ENCODE peak calls at places on chromosomes 4 and X, in eight cellular contexts. F is cardiac muscle cell, M is Peyer's patch, X is nephron progenitor cell, T is fibroblast of pulmonary artery, E is ovary, C is AG10803, P is progenitor cell of endocrine pancreas. L is an unnamed sample.

GRCh38 chrX:29634516-29634915 is 580.8 kb upstream of the MAGEB2 start:
- DNase-seq in E (no peak), X (no peak), F (no peak), M (no peak), T (peak), P (no peak), C (no peak), L (no peak)

GRCh38 chr4:131459430-131460101 is 1689.5 kb upstream of the PCDH10 start:
- DNase-seq in C (no peak), M (no peak), T (no peak), P (no peak), F (no peak), X (no peak), E (no peak), L (no peak)

GRCh38 chr4:150746156-150746555 is 164.2 kb downstream of the MAB21L2 start:
- DNase-seq in E (no peak), M (no peak), P (no peak), F (no peak), X (no peak), T (peak), C (no peak), L (no peak)

GRCh38 chrX:2811271-2811670 is 17.5 kb upstream of the GYG2 start:
- DNase-seq in T (no peak), M (no peak), F (no peak), C (peak), P (no peak), X (no peak), E (no peak), L (no peak)

GRCh38 chr4:156322592-156322991 is 368.9 kb upstream of the CTSO start:
- DNase-seq in X (no peak), M (no peak), P (no peak), C (peak), T (peak), F (no peak), E (no peak), L (no peak)

GRCh38 chr4:123554263-123554662 is 157.7 kb downstream of the SPRY1 start:
- DNase-seq in X (no peak), E (no peak), P (no peak), F (no peak), C (no peak), M (no peak), T (no peak), L (no peak)

GRCh38 chr4:87525636-87526035 is 3.5 kb downstream of the SPARCL1 start:
- DNase-seq in P (no peak), X (no peak), M (no peak), T (peak), E (no peak), C (peak), F (no peak), L (no peak)

GRCh38 chr4:174318829-174319764 is 35.4 kb downstream of the CEP44 start:
- DNase-seq in P (no peak), M (no peak), E (no peak), X (no peak), F (peak), T (peak), C (peak), L (no peak)

GRCh38 chrX:275967-276587 is 5.1 kb upstream of the PLCXD1 start:
- DNase-seq in E (no peak), C (peak), T (peak), X (peak), P (no peak), M (peak), F (peak), L (peak)

GRCh38 chr4:184816962-184817361 is 8.8 kb downstream of the ACSL1 start:
- DNase-seq in X (no peak), F (no peak), P (no peak), C (no peak), E (no peak), T (no peak), M (no peak), L (no peak)

GRCh38 chrX:34656842-34657780 is at the start of gene TMEM47:
- DNase-seq in C (peak), P (peak), M (peak), X (peak), T (peak), E (peak), F (peak), L (peak)

GRCh38 chr4:6414578-6414977 is 57.8 kb downstream of the PPP2R2C start:
- DNase-seq in X (no peak), C (no peak), P (no peak), M (no peak), T (no peak), E (no peak), F (no peak), L (no peak)

GRCh38 chr4:153785830-153786721 is 2.8 kb downstream of the SFRP2 start:
- DNase-seq in P (no peak), F (peak), X (no peak), T (peak), M (no peak), C (peak), E (no peak), L (no peak)

GRCh38 chrX:53433651-53434639 is at the start of gene HSD17B10:
- DNase-seq in T (peak), E (peak), M (peak), F (peak), P (peak), C (peak), X (peak), L (peak)

GRCh38 chr4:20520901-20521300 is 179.4 kb upstream of the PACRGL start:
- DNase-seq in M (no peak), P (no peak), F (no peak), X (no peak), C (peak), T (peak), E (no peak), L (no peak)

GRCh38 chr4:153233761-153234371 is 29.6 kb downstream of the TRIM2 start:
- DNase-seq in C (peak), M (no peak), X (no peak), E (no peak), T (peak), F (no peak), P (no peak), L (no peak)

GRCh38 chrX:17242470-17242869 is 132.5 kb upstream of the NHS start:
- DNase-seq in P (peak), F (peak), T (peak), E (no peak), M (peak), X (peak), C (peak), L (peak)

GRCh38 chr4:112766422-112766821 is 129.5 kb downstream of the LARP7 start:
- DNase-seq in P (no peak), F (peak), T (peak), C (peak), E (no peak), X (peak), M (no peak), L (peak)

GRCh38 chr4:123616970-123617392 is 220.4 kb downstream of the SPRY1 start:
- DNase-seq in P (no peak), M (peak), X (peak), C (peak), F (no peak), E (no peak), T (peak), L (no peak)

GRCh38 chr4:13399257-13399656 is 84.9 kb downstream of the RAB28 start:
- DNase-seq in C (peak), E (no peak), X (no peak), P (no peak), M (no peak), T (peak), F (no peak), L (no peak)

GRCh38 chr4:81523672-81524436 is 52.1 kb upstream of the RASGEF1B start:
- DNase-seq in P (no peak), T (no peak), X (no peak), F (no peak), M (no peak), C (no peak), E (no peak), L (no peak)

GRCh38 chr4:185113340-185113739 is 29.7 kb upstream of the SLC25A4 start:
- DNase-seq in C (no peak), M (no peak), P (no peak), T (no peak), E (no peak), F (no peak), X (no peak), L (no peak)

GRCh38 chr4:87521757-87522374 is 7.3 kb downstream of the SPARCL1 start:
- DNase-seq in X (no peak), P (no peak), E (no peak), C (no peak), F (no peak), T (peak), M (no peak), L (no peak)

GRCh38 chrX:21721175-21721574 is 36.7 kb downstream of the SMPX start:
- DNase-seq in C (peak), X (no peak), E (no peak), F (no peak), P (no peak), M (no peak), T (no peak), L (no peak)

GRCh38 chrX:136636121-136636520 is 11.8 kb upstream of the CD40LG start:
- DNase-seq in C (no peak), P (no peak), T (no peak), X (peak), F (peak), M (no peak), E (no peak), L (peak)

GRCh38 chrX:119981286-119982070 is 37.9 kb upstream of the NKAP start:
- DNase-seq in X (peak), E (no peak), M (peak), C (peak), P (no peak), F (peak), T (peak), L (peak)

GRCh38 chrX:47956016-47956415 is 47.8 kb downstream of the ZNF182 start:
- DNase-seq in E (no peak), C (no peak), M (no peak), X (no peak), P (no peak), T (no peak), F (no peak), L (no peak)

GRCh38 chrX:47960400-47960799 is 43.4 kb downstream of the ZNF182 start:
- DNase-seq in T (no peak), C (no peak), M (no peak), P (no peak), F (no peak), X (no peak), E (no peak), L (no peak)

DNA sequence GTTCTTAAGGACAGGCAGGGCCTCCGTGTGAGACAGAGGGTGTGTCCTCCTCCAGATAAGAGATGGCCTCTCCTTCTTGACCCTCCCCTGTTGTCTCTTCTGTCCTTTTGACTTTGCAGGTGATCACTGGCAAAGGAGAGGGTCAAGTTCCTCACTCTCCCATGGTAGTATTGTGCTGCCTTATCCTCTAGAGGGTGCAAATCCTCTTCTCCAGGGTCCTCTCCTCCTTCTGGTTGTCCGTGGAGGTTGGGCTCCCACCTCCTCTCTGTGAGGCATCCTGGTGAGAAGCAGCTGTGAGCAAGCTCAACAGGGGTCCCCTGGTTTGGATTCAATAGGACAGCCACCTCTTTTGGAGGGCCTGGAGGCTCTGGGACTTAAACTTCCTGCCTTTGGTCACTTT is 44.8 kb downstream of the ZNF182 start:
- DNase-seq in C (no peak), T (peak), P (no peak), X (no peak), F (peak), E (no peak), M (no peak), L (no peak)
- TF ChIP-seq CTCF in C (peak), T (peak), P (peak), X (no peak), F (peak), E (no peak), M (no peak), L (no peak)

DNA sequence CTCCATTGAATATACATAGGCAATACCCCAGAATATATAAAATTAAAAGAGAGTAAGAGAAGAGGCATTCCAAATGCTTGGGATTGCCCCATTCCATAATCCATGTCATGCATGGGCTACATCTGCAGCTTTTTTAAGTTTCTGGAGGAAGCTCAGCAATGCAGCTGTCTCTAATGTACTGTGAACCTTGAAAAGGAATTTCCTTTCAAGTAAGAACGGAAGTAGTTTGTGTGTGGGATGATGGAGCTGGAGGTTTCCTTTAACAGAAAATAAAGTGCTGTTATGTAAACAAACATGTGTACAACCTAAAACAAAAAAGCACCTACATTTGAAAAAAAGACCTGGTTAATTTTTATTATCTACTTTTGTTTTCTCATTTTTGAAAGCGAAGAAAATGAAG is 303.5 kb downstream of the BMPR1B start:
- DNase-seq in P (no peak), F (no peak), T (peak), M (no peak), X (no peak), C (peak), E (no peak), L (no peak)
- TF ChIP-seq CTCF in P (no peak), F (no peak), T (no peak), M (no peak), X (no peak), C (no peak), E (no peak), L (no peak)

GRCh38 chr4:113901994-113902787 is 77.3 kb downstream of the ARSJ start:
- DNase-seq in P (peak), X (no peak), M (peak), C (no peak), T (no peak), F (no peak), E (no peak), L (no peak)
- TF ChIP-seq CTCF in P (peak), X (no peak), M (peak), C (no peak), T (no peak), F (no peak), E (no peak), L (no peak)

GRCh38 chr4:107520368-107520767 is 199.7 kb downstream of the PAPSS1 start:
- DNase-seq in F (no peak), M (no peak), T (no peak), C (no peak), X (no peak), P (no peak), E (no peak), L (no peak)

GRCh38 chr4:107518076-107518475 is 202.0 kb downstream of the PAPSS1 start:
- DNase-seq in C (no peak), M (no peak), T (no peak), F (no peak), X (no peak), E (no peak), P (no peak), L (no peak)

GRCh38 chr4:107519057-107519456 is 201.0 kb downstream of the PAPSS1 start:
- DNase-seq in E (no peak), T (peak), F (peak), C (peak), M (no peak), X (peak), P (peak), L (no peak)
- TF ChIP-seq CTCF in E (no peak), T (peak), F (peak), C (peak), M (no peak), X (peak), P (peak), L (no peak)

GRCh38 chrX:139475432-139475831 is 55.1 kb upstream of the F9 start:
- DNase-seq in E (no peak), M (no peak), X (no peak), F (no peak), C (no peak), T (no peak), P (no peak), L (no peak)
- TF ChIP-seq CTCF in E (no peak), M (no peak), X (no peak), F (no peak), C (no peak), T (no peak), P (no peak), L (no peak)

DNA sequence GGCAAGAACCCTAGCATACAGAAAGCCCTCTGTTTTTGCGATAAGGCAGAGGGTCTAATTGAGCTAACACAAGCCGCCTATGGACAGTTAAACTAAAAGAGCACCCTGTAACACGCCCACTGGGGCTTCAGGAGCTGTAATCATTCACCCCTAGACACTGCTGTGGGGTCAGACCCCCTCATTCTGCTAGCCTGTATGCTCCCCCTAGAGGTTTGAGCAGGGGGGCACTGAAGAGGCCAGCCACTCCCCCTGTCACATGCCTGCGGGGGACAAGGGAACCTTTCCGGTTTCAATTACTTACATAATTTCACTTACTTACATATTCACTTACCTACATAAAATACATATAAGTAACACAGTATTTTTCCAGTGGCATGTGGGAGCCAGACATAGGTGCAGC is 469.5 kb upstream of the FAM241A start:
- DNase-seq in X (no peak), M (no peak), E (no peak), F (no peak), T (no peak), P (no peak), C (no peak), L (no peak)
- TF ChIP-seq CTCF in X (no peak), M (no peak), E (no peak), F (no peak), T (no peak), P (no peak), C (no peak), L (no peak)

GRCh38 chr4:8821151-8821950 is 50.3 kb downstream of the HMX1 start:
- DNase-seq in E (no peak), X (no peak), P (peak), M (peak), T (no peak), F (no peak), C (no peak), L (no peak)

GRCh38 chr4:8820178-8821102 is 51.2 kb downstream of the HMX1 start:
- DNase-seq in F (no peak), X (no peak), C (no peak), T (no peak), E (peak), M (peak), P (peak), L (no peak)

GRCh38 chr4:8818063-8818881 is 53.4 kb downstream of the HMX1 start:
- DNase-seq in F (no peak), X (no peak), E (no peak), T (no peak), P (peak), C (no peak), M (peak), L (no peak)

GRCh38 chr4:8819019-8819418 is 52.6 kb downstream of the HMX1 start:
- DNase-seq in X (no peak), P (no peak), T (no peak), M (peak), C (no peak), F (no peak), E (no peak), L (no peak)

DNA sequence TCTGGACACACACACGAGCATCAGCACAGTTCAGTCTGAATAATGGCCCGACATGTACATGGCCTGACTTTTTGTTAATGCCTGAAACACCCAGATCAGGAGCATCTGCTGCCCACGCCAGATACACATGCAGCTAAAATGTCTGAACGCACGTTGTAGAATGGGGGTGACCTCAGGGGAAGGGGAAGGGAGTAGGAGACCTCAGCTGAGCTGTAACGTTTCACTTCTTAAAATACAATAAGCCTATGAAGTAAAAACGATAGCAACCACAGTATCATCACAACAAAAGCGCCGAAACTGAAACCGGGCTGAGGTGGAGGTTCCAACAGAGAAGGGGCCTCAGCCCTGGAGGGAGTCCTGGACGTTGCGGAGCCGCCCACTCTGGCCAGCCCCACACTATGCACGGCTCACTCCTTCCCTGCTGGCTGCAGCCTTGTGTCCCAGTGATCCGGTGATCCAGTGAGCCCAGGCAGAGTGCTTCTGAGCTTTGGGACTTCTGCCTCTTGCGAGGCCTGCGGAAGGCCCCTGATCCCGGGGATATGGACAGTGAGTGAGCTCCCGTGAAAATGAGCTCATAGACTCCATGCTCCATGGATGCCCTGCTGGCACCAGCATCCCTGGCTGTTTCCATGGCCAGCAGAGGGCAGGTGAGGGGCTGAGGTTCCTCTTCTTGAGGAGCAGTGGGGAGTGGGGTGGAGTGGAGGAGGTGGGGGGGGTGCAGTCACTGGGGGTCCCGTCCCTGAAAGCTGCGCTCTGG is 52.0 kb downstream of the HMX1 start:
- DNase-seq in T (no peak), E (peak), M (no peak), F (no peak), C (no peak), X (no peak), P (no peak), L (no peak)
- TF ChIP-seq CTCF in T (no peak), E (no peak), M (no peak), F (no peak), C (no peak), X (no peak), P (no peak), L (no peak)

GRCh38 chr4:137993232-137993631 is 248.9 kb downstream of the SLC7A11 start:
- DNase-seq in X (no peak), F (no peak), T (no peak), M (no peak), C (peak), P (no peak), E (no peak), L (no peak)

GRCh38 chr4:138003248-138003647 is 238.9 kb downstream of the SLC7A11 start:
- DNase-seq in M (no peak), E (no peak), P (no peak), C (peak), X (no peak), T (no peak), F (no peak), L (no peak)

GRCh38 chr4:137998666-137999429 is 243.3 kb downstream of the SLC7A11 start:
- DNase-seq in E (no peak), F (no peak), X (no peak), C (peak), P (no peak), M (no peak), T (peak), L (no peak)

GRCh38 chr4:137994858-137995257 is 247.3 kb downstream of the SLC7A11 start:
- DNase-seq in X (no peak), M (no peak), T (peak), P (no peak), C (peak), F (no peak), E (no peak), L (no peak)

GRCh38 chr4:137997496-137997895 is 244.7 kb downstream of the SLC7A11 start:
- DNase-seq in M (no peak), P (no peak), C (no peak), E (no peak), X (no peak), F (no peak), T (no peak), L (no peak)
- TF ChIP-seq CTCF in M (no peak), P (no peak), C (no peak), E (no peak), X (no peak), F (no peak), T (no peak), L (no peak)